ENCODE peak calls at places on chromosomes 3 and 15, in four cellular contexts. One of them, this sample, is unnamed.

GRCh38 chr15:81191701-81192100 is 5.0 kb upstream of the IL16 start:
- DNase-seq in CD4-positive, CD25-positive, alpha-beta regulatory T cell: no peak
- DNase-seq in right atrium auricular region: no peak
- DNase-seq in fibroblast of lung: no peak
- DNase-seq in this sample: no peak

GRCh38 chr3:41199866-41200668 is 762 bp downstream of the CTNNB1 start:
- DNase-seq in right atrium auricular region: no peak
- DNase-seq in fibroblast of lung: peak; percentile 22
- DNase-seq in CD4-positive, CD25-positive, alpha-beta regulatory T cell: peak; percentile 42
- DNase-seq in this sample: peak; percentile 61

GRCh38 chr3:908839-909238 is 184.0 kb upstream of the CNTN6 start:
- DNase-seq in CD4-positive, CD25-positive, alpha-beta regulatory T cell: no peak
- DNase-seq in fibroblast of lung: no peak
- DNase-seq in right atrium auricular region: no peak
- DNase-seq in this sample: peak; percentile 17

GRCh38 chr3:126713229-126713628 is 9.2 kb downstream of the CHCHD6 start:
- DNase-seq in right atrium auricular region: no peak
- DNase-seq in fibroblast of lung: no peak
- DNase-seq in CD4-positive, CD25-positive, alpha-beta regulatory T cell: no peak
- DNase-seq in this sample: no peak

GRCh38 chr3:39254806-39255449 is 24.9 kb downstream of the CX3CR1 start:
- DNase-seq in right atrium auricular region: no peak
- DNase-seq in fibroblast of lung: peak; percentile 77
- DNase-seq in CD4-positive, CD25-positive, alpha-beta regulatory T cell: no peak
- DNase-seq in this sample: no peak

GRCh38 chr3:72593881-72594397 is 254.3 kb downstream of the SHQ1 start:
- DNase-seq in fibroblast of lung: peak; percentile 8
- DNase-seq in right atrium auricular region: no peak
- DNase-seq in CD4-positive, CD25-positive, alpha-beta regulatory T cell: no peak
- DNase-seq in this sample: no peak

GRCh38 chr15:40085225-40085624 is 23.5 kb downstream of the BMF start:
- DNase-seq in CD4-positive, CD25-positive, alpha-beta regulatory T cell: no peak
- DNase-seq in right atrium auricular region: no peak
- DNase-seq in fibroblast of lung: peak; percentile 62
- DNase-seq in this sample: no peak

GRCh38 chr15:78691873-78692421 is 50.9 kb upstream of the CHRNB4 start:
- DNase-seq in right atrium auricular region: no peak
- DNase-seq in fibroblast of lung: no peak
- DNase-seq in CD4-positive, CD25-positive, alpha-beta regulatory T cell: no peak
- DNase-seq in this sample: no peak

GRCh38 chr3:87006844-87007439 is 16.0 kb upstream of the VGLL3 start:
- DNase-seq in CD4-positive, CD25-positive, alpha-beta regulatory T cell: no peak
- DNase-seq in fibroblast of lung: peak; percentile 28
- DNase-seq in right atrium auricular region: no peak
- DNase-seq in this sample: peak; percentile 28

GRCh38 chr3:9422712-9423424 is 25.5 kb downstream of the SETD5 start:
- DNase-seq in right atrium auricular region: peak; percentile 88
- DNase-seq in fibroblast of lung: peak; percentile 97
- DNase-seq in CD4-positive, CD25-positive, alpha-beta regulatory T cell: peak; percentile 49
- DNase-seq in this sample: peak; percentile 90

GRCh38 chr15:96324192-96324895 is 6.2 kb upstream of the NR2F2 start:
- DNase-seq in right atrium auricular region: no peak
- DNase-seq in fibroblast of lung: peak; percentile 69
- DNase-seq in CD4-positive, CD25-positive, alpha-beta regulatory T cell: no peak
- DNase-seq in this sample: no peak
- H3K27ac ChIP-seq in right atrium auricular region: peak overlapping the region; percentile 94
- H3K27ac ChIP-seq in fibroblast of lung: peak overlapping the region; percentile 87
- H3K27ac ChIP-seq in CD4-positive, CD25-positive, alpha-beta regulatory T cell: no peak overlapping the region
- H3K27ac ChIP-seq in this sample: peak overlapping the region; percentile 90

DNA sequence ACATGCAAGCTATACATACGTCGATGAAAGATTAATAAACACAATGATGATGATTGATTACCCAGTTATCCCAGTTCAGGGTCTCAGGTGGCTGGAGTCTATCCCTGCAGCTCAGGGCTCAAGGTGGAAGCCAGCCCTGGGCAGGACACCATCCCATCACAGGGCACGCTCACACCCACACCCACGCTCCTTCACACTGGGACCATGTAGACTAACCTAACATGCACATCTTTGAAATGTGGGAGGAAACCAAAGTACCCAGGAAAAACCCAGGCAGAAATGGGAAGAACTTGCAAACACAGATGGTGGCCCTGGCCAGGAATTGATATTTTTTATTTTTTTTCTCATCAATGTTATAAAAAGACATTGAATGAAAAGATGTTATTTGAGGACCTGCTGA is 151.4 kb upstream of the MCTP2 start:
- DNase-seq in fibroblast of lung: no peak
- DNase-seq in CD4-positive, CD25-positive, alpha-beta regulatory T cell: no peak
- DNase-seq in right atrium auricular region: no peak
- DNase-seq in this sample: no peak
- H3K27ac ChIP-seq in fibroblast of lung: no peak overlapping the region
- H3K27ac ChIP-seq in CD4-positive, CD25-positive, alpha-beta regulatory T cell: no peak overlapping the region
- H3K27ac ChIP-seq in right atrium auricular region: no peak overlapping the region
- H3K27ac ChIP-seq in this sample: no peak overlapping the region

DNA sequence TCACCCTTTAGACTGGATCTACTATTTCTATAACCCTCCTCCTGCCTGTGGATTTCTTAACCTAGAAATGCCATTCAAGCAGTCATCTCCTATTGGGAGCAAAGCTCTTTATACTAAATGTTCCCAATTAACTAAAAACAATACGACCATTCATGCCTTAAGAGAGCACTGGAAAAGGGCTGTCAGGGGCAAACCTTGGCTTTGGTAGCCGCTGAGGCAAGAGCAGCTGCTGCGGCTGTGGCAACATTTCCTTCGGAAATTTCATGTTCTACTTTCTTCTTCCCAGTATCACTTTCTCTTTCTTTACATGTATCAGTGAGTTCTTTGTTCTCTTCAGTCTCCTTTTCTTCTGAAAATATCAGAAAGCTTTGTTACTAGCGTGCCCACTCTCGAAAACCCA is 56.3 kb upstream of the CSPG5 start:
- DNase-seq in fibroblast of lung: no peak
- DNase-seq in right atrium auricular region: no peak
- DNase-seq in CD4-positive, CD25-positive, alpha-beta regulatory T cell: no peak
- DNase-seq in this sample: no peak
- H3K27ac ChIP-seq in fibroblast of lung: no peak overlapping the region
- H3K27ac ChIP-seq in right atrium auricular region: no peak overlapping the region
- H3K27ac ChIP-seq in CD4-positive, CD25-positive, alpha-beta regulatory T cell: no peak overlapping the region
- H3K27ac ChIP-seq in this sample: no peak overlapping the region

GRCh38 chr15:64004059-64004458 is 42.2 kb downstream of the DAPK2 start:
- DNase-seq in CD4-positive, CD25-positive, alpha-beta regulatory T cell: no peak
- DNase-seq in fibroblast of lung: no peak
- DNase-seq in right atrium auricular region: no peak
- DNase-seq in this sample: peak; percentile 39

GRCh38 chr15:64000183-64000710 is 46.0 kb downstream of the DAPK2 start:
- DNase-seq in right atrium auricular region: no peak
- DNase-seq in CD4-positive, CD25-positive, alpha-beta regulatory T cell: no peak
- DNase-seq in fibroblast of lung: no peak
- DNase-seq in this sample: peak; percentile 32

GRCh38 chr15:64001148-64001547 is 45.1 kb downstream of the DAPK2 start:
- DNase-seq in CD4-positive, CD25-positive, alpha-beta regulatory T cell: no peak
- DNase-seq in fibroblast of lung: no peak
- DNase-seq in right atrium auricular region: no peak
- DNase-seq in this sample: no peak

GRCh38 chr15:64004582-64004981 is 41.7 kb downstream of the DAPK2 start:
- DNase-seq in fibroblast of lung: peak; percentile 30
- DNase-seq in CD4-positive, CD25-positive, alpha-beta regulatory T cell: no peak
- DNase-seq in right atrium auricular region: no peak
- DNase-seq in this sample: peak; percentile 85

DNA sequence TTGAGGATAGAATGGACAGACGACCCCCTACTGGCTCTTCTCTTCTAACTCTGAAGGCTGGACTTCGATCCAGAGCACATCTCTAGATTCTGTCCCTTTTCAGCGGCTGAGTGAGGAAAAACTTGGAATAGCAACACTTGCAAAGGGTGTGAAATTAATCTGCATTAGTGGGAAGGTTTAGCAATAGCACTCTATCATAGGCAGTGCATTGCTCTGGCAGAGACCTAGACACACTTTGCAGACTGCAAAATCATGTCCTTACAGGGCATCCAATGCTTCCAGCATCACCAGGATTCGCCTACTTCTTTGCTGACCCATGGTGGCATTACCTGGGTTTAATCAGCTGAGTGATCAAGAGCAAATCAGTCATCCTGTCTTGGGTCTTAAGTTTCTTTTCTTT is 43.1 kb downstream of the DAPK2 start:
- DNase-seq in fibroblast of lung: no peak
- DNase-seq in CD4-positive, CD25-positive, alpha-beta regulatory T cell: no peak
- DNase-seq in right atrium auricular region: no peak
- DNase-seq in this sample: no peak
- H3K27ac ChIP-seq in fibroblast of lung: no peak overlapping the region
- H3K27ac ChIP-seq in CD4-positive, CD25-positive, alpha-beta regulatory T cell: no peak overlapping the region
- H3K27ac ChIP-seq in right atrium auricular region: peak overlapping the region; percentile 80
- H3K27ac ChIP-seq in this sample: no peak overlapping the region

DNA sequence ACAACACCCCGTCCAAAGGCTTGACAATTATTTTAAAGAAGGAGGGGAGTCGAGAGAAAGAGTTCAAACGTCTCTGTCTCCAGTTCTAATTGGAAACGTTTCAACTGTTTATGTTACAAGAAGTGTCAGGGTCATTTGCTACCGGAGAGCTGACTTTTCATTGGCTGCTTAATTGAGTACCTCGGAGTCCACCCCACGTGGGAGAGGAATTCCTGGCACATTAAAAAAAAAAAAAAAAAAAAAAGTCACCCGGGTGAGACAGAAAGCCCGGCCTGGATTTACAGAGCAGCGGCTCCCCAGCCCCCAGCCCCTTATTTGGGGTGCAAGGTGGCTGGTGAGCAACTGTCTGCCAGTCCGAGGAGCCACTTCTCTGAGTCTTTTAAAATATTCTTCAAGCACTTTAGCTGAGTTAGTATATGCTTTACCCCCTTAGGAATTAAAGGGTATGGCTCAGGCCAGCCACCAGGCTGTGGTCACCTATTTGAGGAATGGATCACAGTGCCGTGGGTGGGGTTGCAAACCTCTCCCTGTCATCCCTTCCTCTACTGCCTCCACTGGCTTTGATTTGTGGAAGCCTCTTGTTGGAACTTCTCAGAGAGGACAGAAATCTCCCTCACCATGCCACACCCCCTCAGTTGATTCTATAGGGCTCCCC is 3.9 kb upstream of the TLE3 start:
- DNase-seq in right atrium auricular region: no peak
- DNase-seq in CD4-positive, CD25-positive, alpha-beta regulatory T cell: no peak
- DNase-seq in fibroblast of lung: peak; percentile 94
- DNase-seq in this sample: peak; percentile 89
- H3K27ac ChIP-seq in right atrium auricular region: peak overlapping the region; percentile 73
- H3K27ac ChIP-seq in CD4-positive, CD25-positive, alpha-beta regulatory T cell: no peak overlapping the region
- H3K27ac ChIP-seq in fibroblast of lung: no peak overlapping the region
- H3K27ac ChIP-seq in this sample: peak overlapping the region; percentile 58

DNA sequence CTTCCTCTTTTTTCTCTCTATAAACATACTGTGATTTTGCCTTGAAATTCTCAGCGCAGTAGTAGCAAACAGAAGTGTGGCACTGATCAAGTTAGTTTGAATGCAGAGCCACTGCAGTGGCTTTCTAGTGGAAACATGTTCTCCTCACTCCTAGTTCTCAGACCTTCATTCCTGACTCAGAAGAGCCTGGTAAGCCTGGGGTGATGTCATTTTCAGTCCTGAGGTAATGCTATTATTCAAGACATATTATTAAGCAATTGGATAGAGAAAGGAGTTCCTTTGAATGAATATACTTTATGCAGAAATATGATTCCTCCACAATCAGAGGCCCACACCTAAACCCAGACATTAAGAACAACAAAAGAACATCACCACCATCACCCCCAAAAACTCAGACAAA is 255.2 kb upstream of the TBL1XR1 start:
- DNase-seq in fibroblast of lung: peak; percentile 96
- DNase-seq in CD4-positive, CD25-positive, alpha-beta regulatory T cell: no peak
- DNase-seq in right atrium auricular region: no peak
- DNase-seq in this sample: peak; percentile 63
- H3K27ac ChIP-seq in fibroblast of lung: peak overlapping the region; percentile 38
- H3K27ac ChIP-seq in CD4-positive, CD25-positive, alpha-beta regulatory T cell: no peak overlapping the region
- H3K27ac ChIP-seq in right atrium auricular region: peak overlapping the region; percentile 11
- H3K27ac ChIP-seq in this sample: peak overlapping the region; percentile 28

GRCh38 chr3:97871788-97872187 is 50.0 kb downstream of the CRYBG3 start:
- DNase-seq in CD4-positive, CD25-positive, alpha-beta regulatory T cell: no peak
- DNase-seq in right atrium auricular region: no peak
- DNase-seq in fibroblast of lung: no peak
- DNase-seq in this sample: no peak
- H3K27ac ChIP-seq in CD4-positive, CD25-positive, alpha-beta regulatory T cell: no peak overlapping the region
- H3K27ac ChIP-seq in right atrium auricular region: peak overlapping the region; percentile 27
- H3K27ac ChIP-seq in fibroblast of lung: peak overlapping the region; percentile 69
- H3K27ac ChIP-seq in this sample: no peak overlapping the region